ENCODE peak calls at places on chromosomes 12 and 14, in seven cellular contexts. A is AG04450, V is suprapubic skin, J is RWPE2, S is lower lobe of right lung, T is B cell, N is endothelial cell. G is an unnamed sample.

GRCh38 chr12:121238604-121239334 is 28.8 kb downstream of the P2RX4 start:
- DNase-seq in A (no peak), V (no peak), J (no peak), S (no peak), T (no peak), N (no peak), G (no peak)

GRCh38 chr12:13368971-13369370 is 172.4 kb downstream of the EMP1 start:
- DNase-seq in A (no peak), V (no peak), J (no peak), S (no peak), T (no peak), N (no peak), G (no peak)

GRCh38 chr12:6547987-6548386 is 7.9 kb downstream of the IFFO1 start:
- DNase-seq in A (peak), V (no peak), J (no peak), S (no peak), T (no peak), N (no peak), G (no peak)

GRCh38 chr12:65277994-65278575 is 398 bp upstream of the MSRB3 start:
- DNase-seq in A (no peak), V (no peak), J (no peak), S (no peak), T (no peak), N (no peak), G (peak)

GRCh38 chr12:113476093-113476986 is 4.7 kb upstream of the LHX5 start:
- DNase-seq in A (no peak), V (no peak), J (no peak), S (no peak), T (peak), N (no peak), G (no peak)

GRCh38 chr12:98699568-98699967 is 54.5 kb downstream of the APAF1 start:
- DNase-seq in A (no peak), V (no peak), J (no peak), S (no peak), T (no peak), N (no peak), G (no peak)

GRCh38 chr12:104710940-104711725 is 247.0 kb downstream of the SLC41A2 start:
- DNase-seq in A (peak), V (no peak), J (no peak), S (no peak), T (no peak), N (no peak), G (no peak)

GRCh38 chr12:39343665-39344064 is 99.3 kb downstream of the KIF21A start:
- DNase-seq in A (no peak), V (no peak), J (no peak), S (no peak), T (no peak), N (no peak), G (no peak)

GRCh38 chr14:54772451-54772881 is 130.2 kb downstream of the GCH1 start:
- DNase-seq in A (no peak), V (no peak), J (no peak), S (no peak), T (no peak), N (no peak), G (no peak)

GRCh38 chr12:26125451-26126339 is 858 bp upstream of the BHLHE41 start:
- DNase-seq in A (no peak), V (peak), J (peak), S (peak), T (peak), N (peak), G (peak)

GRCh38 chr14:78974691-78975090 is 804.5 kb downstream of the NRXN3 start:
- DNase-seq in A (no peak), V (no peak), J (no peak), S (no peak), T (no peak), N (no peak), G (no peak)

GRCh38 chr14:99133563-99134332 is 138.2 kb downstream of the BCL11B start:
- DNase-seq in A (no peak), V (no peak), J (no peak), S (no peak), T (no peak), N (peak), G (no peak)

GRCh38 chr14:83463500-83464098 is 1929.9 kb upstream of the SEL1L start:
- DNase-seq in A (peak), V (no peak), J (no peak), S (no peak), T (no peak), N (peak), G (no peak)

GRCh38 chr14:74211945-74212580 is 27.2 kb upstream of the VSX2 start:
- DNase-seq in A (no peak), V (no peak), J (no peak), S (no peak), T (no peak), N (no peak), G (no peak)

GRCh38 chr12:109277255-109277898 is 31.7 kb downstream of the FOXN4 start:
- DNase-seq in A (no peak), V (no peak), J (no peak), S (no peak), T (no peak), N (no peak), G (no peak)

GRCh38 chr14:103597623-103598372 is 31.2 kb upstream of the KLC1 start:
- DNase-seq in A (peak), V (no peak), J (peak), S (no peak), T (no peak), N (no peak), G (peak)

GRCh38 chr14:54747616-54748015 is 155.0 kb downstream of the GCH1 start:
- DNase-seq in A (no peak), V (no peak), J (no peak), S (no peak), T (no peak), N (no peak), G (no peak)

GRCh38 chr12:11970155-11970520 is 100.6 kb upstream of the BCL2L14 start:
- DNase-seq in A (no peak), V (no peak), J (no peak), S (no peak), T (no peak), N (no peak), G (no peak)

GRCh38 chr14:73457050-73457934 is 1.1 kb downstream of the NUMB start:
- DNase-seq in A (no peak), V (peak), J (peak), S (peak), T (no peak), N (peak), G (peak)

GRCh38 chr14:37824936-37825698 is 229.7 kb downstream of the TTC6 start:
- DNase-seq in A (no peak), V (no peak), J (no peak), S (no peak), T (no peak), N (no peak), G (no peak)

GRCh38 chr14:54767139-54767431 is 135.5 kb downstream of the GCH1 start:
- DNase-seq in A (no peak), V (no peak), J (no peak), S (no peak), T (no peak), N (no peak), G (no peak)

GRCh38 chr12:31865023-31865422 is 94.2 kb upstream of the RESF1 start:
- DNase-seq in A (no peak), V (no peak), J (no peak), S (no peak), T (no peak), N (no peak), G (no peak)

GRCh38 chr14:75234173-75234855 is 44.3 kb upstream of the FOS start:
- DNase-seq in A (peak), V (no peak), J (peak), S (peak), T (no peak), N (no peak), G (no peak)

GRCh38 chr14:54108481-54109471 is 152.2 kb upstream of the BMP4 start:
- DNase-seq in A (peak), V (no peak), J (no peak), S (no peak), T (no peak), N (no peak), G (no peak)

GRCh38 chr12:64157110-64157509 is 65.0 kb downstream of the KICS2 start:
- DNase-seq in A (no peak), V (no peak), J (no peak), S (no peak), T (no peak), N (no peak), G (no peak)

GRCh38 chr12:132162508-132163031 is 18.3 kb downstream of the NOC4L start:
- DNase-seq in A (no peak), V (no peak), J (no peak), S (peak), T (no peak), N (no peak), G (no peak)

GRCh38 chr12:115204957-115205754 is 521.2 kb upstream of the TBX3 start:
- DNase-seq in A (no peak), V (no peak), J (no peak), S (no peak), T (no peak), N (no peak), G (no peak)

GRCh38 chr12:108576660-108577234 is 14.4 kb downstream of the ISCU start:
- DNase-seq in A (no peak), V (peak), J (no peak), S (no peak), T (no peak), N (no peak), G (no peak)

DNA sequence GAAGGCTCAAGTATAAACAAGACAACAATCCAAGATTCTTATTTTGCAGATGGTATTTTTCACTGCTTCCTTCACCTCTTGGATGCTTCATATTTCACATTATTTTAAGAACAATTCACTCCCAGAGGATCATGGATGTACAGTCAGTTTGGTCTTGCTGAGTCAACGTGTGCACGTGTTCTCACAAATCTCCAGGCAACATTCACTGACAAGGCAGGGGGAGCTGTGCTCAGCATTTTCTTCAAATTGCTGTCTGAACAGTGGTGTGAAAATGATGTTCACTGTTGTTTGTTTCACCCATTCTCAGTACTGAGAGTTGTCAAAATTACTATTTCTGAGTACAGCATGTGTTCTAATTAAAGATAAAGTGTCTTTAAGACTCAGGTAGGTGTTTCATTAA is 118.3 kb upstream of the SLC38A4 start:
- DNase-seq in A (no peak), V (no peak), J (no peak), S (no peak), T (no peak), N (no peak), G (no peak)
- TF ChIP-seq CTCF in A (peak), V (no peak), J (peak), S (no peak), T (no peak), N (no peak), G (no peak)

GRCh38 chr12:52585951-52586350 is 12.3 kb upstream of the KRT74 start:
- DNase-seq in A (no peak), V (no peak), J (peak), S (no peak), T (no peak), N (no peak), G (no peak)
- TF ChIP-seq CTCF in A (no peak), V (no peak), J (no peak), S (no peak), T (no peak), N (no peak), G (no peak)

DNA sequence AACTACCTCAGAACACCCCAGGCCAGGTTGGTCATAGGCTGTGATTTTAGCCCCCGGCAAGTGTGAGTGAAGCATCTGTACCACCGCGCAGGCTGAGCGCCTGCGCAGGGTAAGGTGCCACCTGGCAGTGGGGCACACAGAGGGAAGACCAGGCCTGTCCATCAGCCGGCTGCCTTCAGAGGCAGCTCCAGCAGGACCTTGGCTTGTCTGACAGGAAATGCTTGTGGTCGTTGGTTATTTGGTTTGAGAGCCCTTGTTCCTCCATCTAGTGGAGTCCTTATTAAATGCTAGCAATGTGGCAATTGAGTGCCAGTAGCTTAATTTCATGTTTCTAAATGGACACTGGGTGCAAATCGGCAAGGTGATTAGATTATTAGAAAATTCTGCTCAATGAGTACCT is 27.5 kb downstream of the SLC25A29 start:
- DNase-seq in A (no peak), V (no peak), J (no peak), S (peak), T (peak), N (no peak), G (no peak)
- TF ChIP-seq CTCF in A (peak), V (no peak), J (peak), S (peak), T (peak), N (no peak), G (no peak)

DNA sequence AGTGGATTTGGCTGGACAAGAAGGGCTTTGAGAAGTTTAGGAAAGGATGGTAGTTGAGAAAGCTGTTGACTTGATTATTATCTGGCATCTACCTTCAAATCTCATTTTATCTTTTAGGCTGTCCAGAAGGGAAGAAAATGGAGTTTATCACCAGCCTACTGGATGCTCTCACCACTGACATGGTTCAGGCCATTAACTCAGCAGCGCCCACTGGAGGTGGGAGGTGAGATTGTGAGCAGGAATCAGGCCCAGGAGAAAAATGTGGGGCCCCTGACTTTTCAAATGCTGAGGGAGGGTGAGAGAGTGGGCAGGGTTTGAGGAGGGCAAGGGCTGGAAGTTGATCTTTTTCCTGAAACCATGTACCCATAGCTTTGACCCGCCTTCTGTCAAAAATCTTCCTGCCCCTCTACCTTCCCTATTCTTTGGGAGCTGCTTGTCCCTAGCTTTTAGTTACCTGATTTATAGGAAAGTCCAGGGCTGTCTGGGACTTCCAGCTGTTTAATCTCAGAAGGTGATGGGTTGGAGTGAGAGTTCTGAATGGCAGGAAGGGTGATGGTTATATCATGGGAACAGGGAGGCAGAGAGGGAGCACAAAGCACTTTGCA is 134.2 kb downstream of the SMOC1 start:
- DNase-seq in A (no peak), V (no peak), J (no peak), S (no peak), T (no peak), N (peak), G (no peak)
- TF ChIP-seq CTCF in A (peak), V (no peak), J (peak), S (peak), T (peak), N (peak), G (no peak)

GRCh38 chr14:105059035-105059916 is 6.0 kb downstream of the GPR132 start:
- DNase-seq in A (no peak), V (peak), J (no peak), S (peak), T (peak), N (no peak), G (no peak)
- TF ChIP-seq CTCF in A (no peak), V (no peak), J (peak), S (no peak), T (peak), N (no peak), G (no peak)

DNA sequence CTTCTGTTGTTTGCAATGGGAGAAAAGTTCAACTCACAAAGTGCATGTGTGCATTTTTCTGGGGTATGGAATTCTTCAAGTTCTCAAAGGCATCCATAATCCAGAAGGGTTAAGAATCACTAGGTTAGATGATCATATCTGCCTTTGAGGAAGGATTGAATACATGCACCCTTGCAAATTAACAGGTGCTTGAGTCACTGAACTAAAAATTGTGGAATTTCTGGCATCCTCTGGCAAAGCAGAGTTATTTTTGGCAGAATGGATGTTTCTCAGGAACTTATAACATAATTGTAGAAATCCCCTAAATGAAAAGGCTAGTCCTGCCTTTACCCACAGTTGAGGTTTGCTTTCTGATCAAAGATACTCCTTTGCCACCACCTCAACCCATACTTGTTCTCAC is 136.5 kb upstream of the DYRK2 start:
- DNase-seq in A (no peak), V (no peak), J (no peak), S (no peak), T (no peak), N (no peak), G (no peak)
- TF ChIP-seq CTCF in A (no peak), V (no peak), J (no peak), S (no peak), T (no peak), N (no peak), G (no peak)

GRCh38 chr12:75086086-75087038 is 123.3 kb downstream of the KCNC2 start:
- DNase-seq in A (no peak), V (no peak), J (no peak), S (no peak), T (no peak), N (no peak), G (no peak)

GRCh38 chr12:75087656-75088055 is 122.0 kb downstream of the KCNC2 start:
- DNase-seq in A (no peak), V (no peak), J (no peak), S (no peak), T (no peak), N (peak), G (no peak)
- TF ChIP-seq CTCF in A (no peak), V (no peak), J (no peak), S (no peak), T (no peak), N (no peak), G (no peak)

GRCh38 chr12:56193025-56193578 is 3.8 kb upstream of the SMARCC2 start:
- DNase-seq in A (peak), V (peak), J (no peak), S (no peak), T (peak), N (peak), G (peak)
- TF ChIP-seq CTCF in A (peak), V (peak), J (peak), S (peak), T (peak), N (peak), G (peak)

DNA sequence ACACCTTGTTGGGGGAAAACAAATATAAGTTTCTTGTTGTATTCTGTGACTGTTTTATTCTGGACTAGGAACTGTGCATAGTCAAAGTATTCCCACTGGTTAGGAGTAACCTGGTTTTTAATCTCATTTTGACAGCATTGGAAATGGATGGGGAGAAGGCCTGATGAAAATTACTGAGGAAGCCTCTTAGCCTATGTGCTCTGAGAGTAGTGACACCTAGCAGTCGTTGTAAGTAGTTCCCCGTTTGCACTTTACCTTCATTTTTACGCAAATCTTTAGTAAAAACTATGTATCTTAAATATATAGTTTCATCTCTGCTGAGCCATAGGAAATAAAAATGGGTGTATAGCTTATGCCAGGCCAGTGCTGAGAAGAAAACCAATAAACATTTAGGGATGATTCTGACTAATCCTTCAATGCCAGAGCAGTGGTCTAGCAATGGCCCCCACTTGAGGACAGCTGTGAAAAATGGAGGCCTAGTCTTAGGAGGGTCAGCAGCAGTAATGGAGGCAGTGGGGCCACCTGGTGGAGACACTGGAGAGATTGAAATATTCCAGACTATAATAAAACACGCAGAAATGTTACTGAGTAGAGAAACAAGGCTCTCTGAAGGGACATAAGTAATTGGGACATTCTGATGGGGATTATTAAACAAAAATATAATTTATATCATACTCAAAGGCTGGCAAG is 133.2 kb upstream of the NOVA1 start:
- DNase-seq in A (no peak), V (no peak), J (no peak), S (no peak), T (no peak), N (peak), G (no peak)
- TF ChIP-seq CTCF in A (peak), V (no peak), J (peak), S (peak), T (no peak), N (peak), G (no peak)

GRCh38 chr12:1645819-1646218 is 16.8 kb downstream of the WNT5B start:
- DNase-seq in A (no peak), V (no peak), J (no peak), S (no peak), T (no peak), N (no peak), G (no peak)
- TF ChIP-seq CTCF in A (no peak), V (no peak), J (no peak), S (no peak), T (no peak), N (no peak), G (no peak)